ENCODE peak calls at places on chromosomes 2 and 18, in eight cellular contexts. One of them, this sample, is unnamed.

GRCh38 chr2:223613017-223613950 is 11.1 kb upstream of the SCG2 start:
- DNase-seq in uterus: peak; percentile 83
- DNase-seq in stimulated activated CD4-positive, alpha-beta T cell treated with anti-CD3 and anti-CD28 coated beads, Interleukin-1b, Interleukin-23, amount 100 ng/mL, for 24 hours: no peak
- DNase-seq in left kidney: peak; percentile 88
- DNase-seq in NCI-H226: peak; percentile 99
- DNase-seq in foreskin fibroblast: peak; percentile 98
- DNase-seq in NCI-H345: peak; percentile 89
- DNase-seq in Karpas-422: no peak
- DNase-seq in this sample: peak; percentile 57

GRCh38 chr2:109339519-109339991 is 210.6 kb downstream of the SH3RF3 start:
- DNase-seq in uterus: no peak
- DNase-seq in stimulated activated CD4-positive, alpha-beta T cell treated with anti-CD3 and anti-CD28 coated beads, Interleukin-1b, Interleukin-23, amount 100 ng/mL, for 24 hours: no peak
- DNase-seq in left kidney: peak; percentile 65
- DNase-seq in NCI-H226: peak; percentile 63
- DNase-seq in foreskin fibroblast: peak; percentile 84
- DNase-seq in NCI-H345: no peak
- DNase-seq in Karpas-422: no peak
- DNase-seq in this sample: no peak

GRCh38 chr18:48293954-48294893 is 115.0 kb downstream of the ZBTB7C start:
- DNase-seq in uterus: no peak
- DNase-seq in stimulated activated CD4-positive, alpha-beta T cell treated with anti-CD3 and anti-CD28 coated beads, Interleukin-1b, Interleukin-23, amount 100 ng/mL, for 24 hours: no peak
- DNase-seq in left kidney: peak; percentile 69
- DNase-seq in NCI-H226: peak; percentile 4
- DNase-seq in foreskin fibroblast: no peak
- DNase-seq in NCI-H345: peak; percentile 97
- DNase-seq in Karpas-422: no peak
- DNase-seq in this sample: peak; percentile 98

GRCh38 chr2:99183025-99183424 is 2.0 kb downstream of the MRPL30 start:
- DNase-seq in uterus: no peak
- DNase-seq in stimulated activated CD4-positive, alpha-beta T cell treated with anti-CD3 and anti-CD28 coated beads, Interleukin-1b, Interleukin-23, amount 100 ng/mL, for 24 hours: no peak
- DNase-seq in left kidney: no peak
- DNase-seq in NCI-H226: no peak
- DNase-seq in foreskin fibroblast: peak; percentile 5
- DNase-seq in NCI-H345: no peak
- DNase-seq in Karpas-422: no peak
- DNase-seq in this sample: no peak

GRCh38 chr2:180385601-180386201 is 378.6 kb upstream of the CWC22 start:
- DNase-seq in uterus: no peak
- DNase-seq in stimulated activated CD4-positive, alpha-beta T cell treated with anti-CD3 and anti-CD28 coated beads, Interleukin-1b, Interleukin-23, amount 100 ng/mL, for 24 hours: no peak
- DNase-seq in left kidney: no peak
- DNase-seq in NCI-H226: peak; percentile 88
- DNase-seq in foreskin fibroblast: peak; percentile 70
- DNase-seq in NCI-H345: no peak
- DNase-seq in Karpas-422: no peak
- DNase-seq in this sample: no peak

GRCh38 chr2:60528366-60528765 is 25.1 kb downstream of the BCL11A start:
- DNase-seq in uterus: no peak
- DNase-seq in stimulated activated CD4-positive, alpha-beta T cell treated with anti-CD3 and anti-CD28 coated beads, Interleukin-1b, Interleukin-23, amount 100 ng/mL, for 24 hours: no peak
- DNase-seq in left kidney: no peak
- DNase-seq in NCI-H226: no peak
- DNase-seq in foreskin fibroblast: no peak
- DNase-seq in NCI-H345: no peak
- DNase-seq in Karpas-422: no peak
- DNase-seq in this sample: no peak

GRCh38 chr2:231687133-231687852 is 21.0 kb upstream of the PTMA start:
- DNase-seq in uterus: peak; percentile 58
- DNase-seq in stimulated activated CD4-positive, alpha-beta T cell treated with anti-CD3 and anti-CD28 coated beads, Interleukin-1b, Interleukin-23, amount 100 ng/mL, for 24 hours: peak; percentile 57
- DNase-seq in left kidney: peak; percentile 88
- DNase-seq in NCI-H226: no peak
- DNase-seq in foreskin fibroblast: no peak
- DNase-seq in NCI-H345: peak; percentile 46
- DNase-seq in Karpas-422: peak; percentile 94
- DNase-seq in this sample: no peak

GRCh38 chr2:70368545-70368944 is 66.7 kb upstream of the FAM136A start:
- DNase-seq in uterus: no peak
- DNase-seq in stimulated activated CD4-positive, alpha-beta T cell treated with anti-CD3 and anti-CD28 coated beads, Interleukin-1b, Interleukin-23, amount 100 ng/mL, for 24 hours: no peak
- DNase-seq in left kidney: no peak
- DNase-seq in NCI-H226: no peak
- DNase-seq in foreskin fibroblast: no peak
- DNase-seq in NCI-H345: no peak
- DNase-seq in Karpas-422: no peak
- DNase-seq in this sample: no peak

GRCh38 chr2:32061973-32062861 is 1.1 kb upstream of the SPAST start:
- DNase-seq in uterus: peak; percentile 51
- DNase-seq in stimulated activated CD4-positive, alpha-beta T cell treated with anti-CD3 and anti-CD28 coated beads, Interleukin-1b, Interleukin-23, amount 100 ng/mL, for 24 hours: no peak
- DNase-seq in left kidney: peak; percentile 48
- DNase-seq in NCI-H226: no peak
- DNase-seq in foreskin fibroblast: no peak
- DNase-seq in NCI-H345: peak; percentile 55
- DNase-seq in Karpas-422: peak; percentile 51
- DNase-seq in this sample: peak; percentile 60

GRCh38 chr2:170298861-170299429 is 121.0 kb downstream of the MYO3B start:
- DNase-seq in uterus: no peak
- DNase-seq in stimulated activated CD4-positive, alpha-beta T cell treated with anti-CD3 and anti-CD28 coated beads, Interleukin-1b, Interleukin-23, amount 100 ng/mL, for 24 hours: no peak
- DNase-seq in left kidney: no peak
- DNase-seq in NCI-H226: peak; percentile 4
- DNase-seq in foreskin fibroblast: no peak
- DNase-seq in NCI-H345: no peak
- DNase-seq in Karpas-422: no peak
- DNase-seq in this sample: no peak

GRCh38 chr2:149033716-149034115 is 4.8 kb upstream of the LYPD6B start:
- DNase-seq in uterus: no peak
- DNase-seq in stimulated activated CD4-positive, alpha-beta T cell treated with anti-CD3 and anti-CD28 coated beads, Interleukin-1b, Interleukin-23, amount 100 ng/mL, for 24 hours: no peak
- DNase-seq in left kidney: peak; percentile 90
- DNase-seq in NCI-H226: no peak
- DNase-seq in foreskin fibroblast: no peak
- DNase-seq in NCI-H345: peak; percentile 82
- DNase-seq in Karpas-422: no peak
- DNase-seq in this sample: peak; percentile 51

GRCh38 chr2:18153741-18154140 is 275.3 kb downstream of the KCNS3 start:
- DNase-seq in uterus: no peak
- DNase-seq in stimulated activated CD4-positive, alpha-beta T cell treated with anti-CD3 and anti-CD28 coated beads, Interleukin-1b, Interleukin-23, amount 100 ng/mL, for 24 hours: no peak
- DNase-seq in left kidney: no peak
- DNase-seq in NCI-H226: no peak
- DNase-seq in foreskin fibroblast: no peak
- DNase-seq in NCI-H345: no peak
- DNase-seq in Karpas-422: no peak
- DNase-seq in this sample: no peak

GRCh38 chr18:47113796-47114540 is 36.3 kb downstream of the HDHD2 start:
- DNase-seq in uterus: no peak
- DNase-seq in stimulated activated CD4-positive, alpha-beta T cell treated with anti-CD3 and anti-CD28 coated beads, Interleukin-1b, Interleukin-23, amount 100 ng/mL, for 24 hours: no peak
- DNase-seq in left kidney: no peak
- DNase-seq in NCI-H226: no peak
- DNase-seq in foreskin fibroblast: peak; percentile 6
- DNase-seq in NCI-H345: no peak
- DNase-seq in Karpas-422: no peak
- DNase-seq in this sample: no peak

GRCh38 chr2:217371681-217372297 is 511.9 kb upstream of the TNP1 start:
- DNase-seq in uterus: no peak
- DNase-seq in stimulated activated CD4-positive, alpha-beta T cell treated with anti-CD3 and anti-CD28 coated beads, Interleukin-1b, Interleukin-23, amount 100 ng/mL, for 24 hours: no peak
- DNase-seq in left kidney: peak; percentile 23
- DNase-seq in NCI-H226: no peak
- DNase-seq in foreskin fibroblast: no peak
- DNase-seq in NCI-H345: no peak
- DNase-seq in Karpas-422: no peak
- DNase-seq in this sample: no peak

GRCh38 chr2:78546843-78547242 is 478.7 kb upstream of the REG3G start:
- DNase-seq in uterus: no peak
- DNase-seq in stimulated activated CD4-positive, alpha-beta T cell treated with anti-CD3 and anti-CD28 coated beads, Interleukin-1b, Interleukin-23, amount 100 ng/mL, for 24 hours: no peak
- DNase-seq in left kidney: no peak
- DNase-seq in NCI-H226: no peak
- DNase-seq in foreskin fibroblast: no peak
- DNase-seq in NCI-H345: no peak
- DNase-seq in Karpas-422: no peak
- DNase-seq in this sample: no peak

GRCh38 chr18:47399475-47399874 is 148.0 kb upstream of the SKOR2 start:
- DNase-seq in uterus: no peak
- DNase-seq in stimulated activated CD4-positive, alpha-beta T cell treated with anti-CD3 and anti-CD28 coated beads, Interleukin-1b, Interleukin-23, amount 100 ng/mL, for 24 hours: no peak
- DNase-seq in left kidney: no peak
- DNase-seq in NCI-H226: no peak
- DNase-seq in foreskin fibroblast: no peak
- DNase-seq in NCI-H345: no peak
- DNase-seq in Karpas-422: no peak
- DNase-seq in this sample: no peak

GRCh38 chr2:149218500-149218899 is 111.9 kb upstream of the LYPD6 start:
- DNase-seq in uterus: no peak
- DNase-seq in stimulated activated CD4-positive, alpha-beta T cell treated with anti-CD3 and anti-CD28 coated beads, Interleukin-1b, Interleukin-23, amount 100 ng/mL, for 24 hours: no peak
- DNase-seq in left kidney: no peak
- DNase-seq in NCI-H226: no peak
- DNase-seq in foreskin fibroblast: no peak
- DNase-seq in NCI-H345: no peak
- DNase-seq in Karpas-422: no peak
- DNase-seq in this sample: no peak

This sample was measured in NCI-H2107.